ENCODE peak calls at places on chromosomes 5 and 9, in five cellular contexts. U is neural progenitor cell, Z is SK-N-SH, F is iPS DF 6.9, N is gastrocnemius medialis. M is an unnamed sample. For H3K27me3, the result is how much of the 10 kb centered on the place peaks cover.

GRCh38 chr5:67104859-67105258 is 91.7 kb downstream of the CD180 start:
- DNase-seq in U (no peak), N (no peak), Z (peak), F (no peak), M (no peak)

GRCh38 chr5:15623794-15624193 is 123.8 kb downstream of the FBXL7 start:
- DNase-seq in F (no peak), U (no peak), N (no peak), Z (no peak), M (no peak)

GRCh38 chr9:90071257-90071656 is 466.4 kb downstream of the GADD45G start:
- DNase-seq in Z (no peak), F (no peak), N (no peak), U (no peak), M (no peak)

GRCh38 chr5:55484531-55484930 is 50.2 kb downstream of the PLPP1 start:
- DNase-seq in U (no peak), N (no peak), Z (no peak), F (peak), M (no peak)

GRCh38 chr5:137393196-137393993 is 105.7 kb downstream of the SPOCK1 start:
- DNase-seq in N (no peak), F (no peak), U (no peak), Z (no peak), M (no peak)

GRCh38 chr5:43315262-43315661 is 2.0 kb upstream of the HMGCS1 start:
- DNase-seq in Z (no peak), F (no peak), U (no peak), N (no peak), M (peak)

GRCh38 chr9:105510024-105510423 is 47.9 kb upstream of the FKTN start:
- DNase-seq in Z (no peak), N (no peak), U (no peak), F (no peak), M (peak)

GRCh38 chr9:77856615-77857014 is 175.0 kb downstream of the GNAQ start:
- DNase-seq in Z (no peak), N (no peak), F (no peak), U (no peak), M (peak)

GRCh38 chr9:3398232-3398648 is 127.6 kb downstream of the RFX3 start:
- DNase-seq in F (no peak), N (no peak), Z (no peak), U (no peak), M (no peak)

GRCh38 chr9:25724424-25724823 is 46.2 kb upstream of the TUSC1 start:
- DNase-seq in N (no peak), Z (no peak), F (no peak), U (no peak), M (peak)

GRCh38 chr5:88193896-88194295 is 74.7 kb downstream of the TMEM161B start:
- DNase-seq in N (no peak), U (no peak), F (no peak), Z (no peak), M (no peak)

GRCh38 chr5:82365744-82366228 is 87.6 kb upstream of the RPS23 start:
- DNase-seq in Z (no peak), F (no peak), U (no peak), N (no peak), M (peak)

GRCh38 chr9:5493597-5494511 is 16.5 kb upstream of the PDCD1LG2 start:
- DNase-seq in Z (no peak), U (no peak), F (no peak), N (no peak), M (peak)

GRCh38 chr9:37921168-37921510 is 17.2 kb upstream of the SLC25A51 start:
- DNase-seq in F (no peak), N (no peak), U (no peak), Z (no peak), M (no peak)

GRCh38 chr9:107215381-107215780 is 67.7 kb upstream of the RAD23B start:
- DNase-seq in Z (no peak), U (no peak), F (no peak), N (no peak), M (peak)

GRCh38 chr9:138023394-138024124 is 146.0 kb downstream of the CACNA1B start:
- DNase-seq in U (peak), N (no peak), F (no peak), Z (no peak), M (no peak)

GRCh38 chr5:61575103-61575502 is 243.0 kb downstream of the ZSWIM6 start:
- DNase-seq in Z (peak), N (no peak), F (no peak), U (peak), M (peak)

GRCh38 chr5:317086-317811 is 4.3 kb upstream of the AHRR start:
- DNase-seq in Z (peak), N (no peak), F (peak), U (peak), M (peak)

GRCh38 chr5:170268884-170269283 is 28.7 kb downstream of the LCP2 start:
- DNase-seq in U (no peak), Z (no peak), F (no peak), N (no peak), M (no peak)

GRCh38 chr9:33472171-33472920 is 1.4 kb downstream of the NOL6 start:
- DNase-seq in N (no peak), Z (no peak), F (no peak), U (no peak), M (no peak)

GRCh38 chr5:170307575-170308465 is 10.2 kb upstream of the LCP2 start:
- DNase-seq in Z (no peak), N (peak), F (no peak), U (peak), M (peak)

GRCh38 chr9:90905822-90906221 is 104.2 kb downstream of the SYK start:
- DNase-seq in U (no peak), F (no peak), Z (no peak), N (no peak), M (no peak)

GRCh38 chr5:117691364-117691763 is 1116.7 kb upstream of the SEMA6A start:
- DNase-seq in N (no peak), Z (no peak), U (no peak), F (no peak), M (no peak)

GRCh38 chr5:117692606-117693005 is 1118.0 kb upstream of the SEMA6A start:
- DNase-seq in F (no peak), Z (peak), N (no peak), U (no peak), M (no peak)

GRCh38 chr5:117690603-117691002 is 1116.0 kb upstream of the SEMA6A start:
- DNase-seq in Z (no peak), N (no peak), F (no peak), U (peak), M (no peak)
- H3K27me3 ChIP-seq in Z (under half), N (under half), F (under half), U (under half), M (under half)

DNA sequence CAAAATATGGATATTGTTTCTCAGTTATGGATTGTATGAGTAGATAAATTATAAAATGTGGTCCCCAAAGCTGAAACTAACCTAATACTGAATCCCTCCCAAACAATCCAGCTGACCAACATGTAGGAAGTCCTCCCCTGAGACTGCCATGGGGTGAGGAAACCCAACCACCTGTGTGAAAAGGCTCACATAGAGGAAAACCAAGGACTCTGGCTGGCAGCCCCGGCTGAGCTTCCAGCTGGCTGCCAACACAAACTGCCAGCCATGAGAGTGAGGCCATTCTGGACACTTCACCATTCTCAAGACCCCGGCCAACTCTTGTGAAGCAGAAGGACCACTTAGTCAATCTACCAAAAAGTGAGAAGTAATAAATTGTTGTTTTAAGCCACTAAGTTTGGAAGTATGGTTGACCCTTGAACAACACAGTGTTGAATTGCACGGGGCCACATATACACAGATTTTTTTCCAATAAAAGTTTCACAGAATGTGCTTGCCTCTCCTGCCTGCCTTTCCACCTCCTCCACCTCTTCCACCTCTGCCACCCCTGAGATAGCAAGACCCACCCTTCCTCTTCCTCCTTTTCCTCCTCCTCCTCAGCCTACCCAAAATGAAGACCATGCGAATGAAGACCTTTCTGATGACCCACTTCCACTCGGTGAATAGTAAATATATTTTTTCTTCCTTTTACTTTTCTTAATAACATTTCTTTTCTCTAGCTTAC is 15.3 kb upstream of the NRG2 start:
- DNase-seq in F (no peak), N (no peak), U (no peak), Z (no peak), M (no peak)
- H3K27me3 ChIP-seq in F (under half), N (under half), U (half or more), Z (under half), M (under half)

DNA sequence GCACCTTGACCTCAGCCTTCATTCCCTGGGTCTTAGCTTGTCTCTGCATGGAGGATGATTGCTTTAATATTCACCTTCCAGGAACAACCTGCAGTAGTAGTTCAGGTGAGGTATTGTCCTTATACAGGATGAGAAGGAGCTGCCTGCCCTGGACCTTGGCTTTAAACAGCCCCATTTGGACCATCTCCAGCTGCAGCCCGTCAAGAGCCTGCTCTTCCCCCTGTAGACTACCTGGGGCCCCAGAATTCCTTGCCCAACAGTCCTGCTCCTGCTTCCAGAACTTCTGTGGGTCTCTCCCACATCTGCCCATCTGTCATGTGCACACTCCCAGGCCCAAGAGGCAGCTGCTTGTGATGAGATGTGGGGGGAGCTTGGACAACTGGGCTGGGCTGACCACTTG is 12.2 kb upstream of the OTP start:
- DNase-seq in N (no peak), F (no peak), Z (no peak), U (no peak), M (no peak)
- H3K27me3 ChIP-seq in N (under half), F (under half), Z (half or more), U (half or more), M (half or more)

GRCh38 chr9:135611142-135611874 is 28.0 kb downstream of the GLT6D1 start:
- DNase-seq in F (no peak), N (no peak), U (no peak), Z (no peak), M (no peak)

GRCh38 chr9:135612981-135613910 is 26.1 kb downstream of the GLT6D1 start:
- DNase-seq in U (no peak), Z (peak), F (no peak), N (no peak), M (no peak)

GRCh38 chr9:135611875-135612209 is 27.5 kb downstream of the GLT6D1 start:
- DNase-seq in N (no peak), U (no peak), F (no peak), Z (no peak), M (no peak)

GRCh38 chr9:135613946-135614805 is 25.2 kb downstream of the GLT6D1 start:
- DNase-seq in U (no peak), Z (peak), N (no peak), F (no peak), M (no peak)

DNA sequence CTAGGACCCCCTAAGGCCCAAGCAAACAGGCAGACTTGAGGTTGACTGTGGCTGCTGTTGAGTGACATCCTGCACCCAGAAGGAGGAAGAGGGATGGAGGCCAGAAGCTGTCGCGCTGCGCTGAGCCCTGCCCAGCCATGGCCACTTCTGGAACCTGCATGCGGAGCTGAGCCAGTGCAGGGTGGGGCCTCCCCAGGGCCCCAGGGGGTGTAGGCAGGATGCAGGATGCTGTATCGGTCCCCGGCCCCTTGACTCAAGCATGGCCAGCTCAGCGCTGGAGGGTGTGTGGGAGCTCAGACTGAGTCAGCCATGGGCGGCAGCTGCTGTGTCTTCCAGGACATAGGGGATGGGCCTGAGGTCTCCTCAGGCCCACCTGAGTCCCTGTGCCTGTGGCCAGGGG is 26.9 kb downstream of the GLT6D1 start:
- DNase-seq in F (no peak), Z (peak), N (no peak), U (no peak), M (no peak)
- H3K27me3 ChIP-seq in F (under half), Z (under half), N (under half), U (under half), M (under half)

DNA sequence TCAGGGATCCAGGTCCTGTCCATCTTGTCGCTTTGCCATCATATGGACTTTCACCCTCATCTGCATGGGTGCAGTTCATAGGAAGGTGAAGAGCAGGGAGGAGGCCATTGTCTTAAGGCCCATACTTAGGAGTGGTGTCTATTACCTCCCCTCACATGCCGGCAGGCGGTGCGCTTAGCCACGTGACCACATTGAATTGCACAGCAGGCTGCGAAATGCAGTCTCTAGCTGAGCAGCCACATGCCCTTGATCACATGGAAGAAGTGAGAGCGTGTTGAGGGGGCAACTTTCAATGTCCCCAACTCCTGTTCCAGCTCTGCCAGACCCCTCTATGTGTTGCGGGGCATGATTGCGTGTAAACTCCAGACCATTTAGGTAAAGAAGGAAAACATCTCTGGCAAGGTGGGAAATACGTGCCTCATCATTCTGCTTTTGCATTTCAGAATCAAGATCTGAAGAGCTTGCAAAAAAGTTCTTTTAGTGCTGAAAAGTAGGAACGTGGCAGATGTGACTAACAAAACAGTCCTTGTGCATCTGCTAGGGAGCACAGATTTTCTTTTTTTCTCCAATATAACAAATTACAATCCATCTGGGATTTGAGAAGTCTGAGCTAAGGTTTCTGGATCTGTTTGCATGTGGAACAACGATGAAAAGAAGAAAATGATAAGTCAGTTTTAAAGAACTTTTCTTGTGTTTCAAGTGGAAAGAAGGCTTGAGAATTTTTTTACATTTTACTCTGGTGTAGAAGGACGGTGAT is 34.4 kb downstream of the ROPN1L start:
- DNase-seq in N (no peak), Z (no peak), U (no peak), F (no peak), M (no peak)
- H3K27me3 ChIP-seq in N (under half), Z (under half), U (under half), F (under half), M (under half)

GRCh38 chr9:124035001-124035650 is 23.6 kb downstream of the LHX2 start:
- DNase-seq in N (no peak), Z (peak), F (no peak), U (no peak), M (no peak)

GRCh38 chr9:124032247-124032646 is 20.7 kb downstream of the LHX2 start:
- DNase-seq in N (no peak), U (peak), Z (peak), F (no peak), M (no peak)

GRCh38 chr9:124036578-124036977 is 25.0 kb downstream of the LHX2 start:
- DNase-seq in N (no peak), F (no peak), Z (no peak), U (no peak), M (no peak)

GRCh38 chr9:124033348-124033747 is 21.8 kb downstream of the LHX2 start:
- DNase-seq in N (no peak), F (no peak), Z (no peak), U (peak), M (no peak)

GRCh38 chr9:124033967-124034366 is 22.4 kb downstream of the LHX2 start:
- DNase-seq in U (no peak), N (no peak), Z (no peak), F (no peak), M (no peak)
- H3K27me3 ChIP-seq in U (half or more), N (under half), Z (half or more), F (under half), M (half or more)

M was measured in IMR-90.